ENCODE peak calls at places on chromosomes 11 and 22, in six cellular contexts. Q is CD8-positive, alpha-beta T cell; L is pancreas; V is heart right ventricle; N is psoas muscle; C is IMR-90. G is an unnamed sample.

GRCh38 chr11:19727246-19727645 is 14.6 kb downstream of the NAV2 start:
- DNase-seq in N (peak; percentile 60), C (peak; percentile 80), V (no peak), L (no peak), Q (no peak), G (no peak)

GRCh38 chr11:31779268-31779879 is 31.7 kb downstream of the PAX6 start:
- DNase-seq in L (no peak), V (no peak), C (peak; percentile 83), Q (no peak), N (no peak), G (no peak)

GRCh38 chr11:130653838-130654601 is 205.6 kb downstream of the ADAMTS15 start:
- DNase-seq in V (peak; percentile 85), L (no peak), C (peak; percentile 40), Q (no peak), N (peak; percentile 91), G (peak; percentile 86)

GRCh38 chr11:36155301-36155700 is 133.9 kb downstream of the COMMD9 start:
- DNase-seq in N (no peak), L (no peak), Q (no peak), V (no peak), C (no peak), G (peak; percentile 32)

GRCh38 chr11:128291835-128292234 is 295.5 kb downstream of the ETS1 start:
- DNase-seq in L (no peak), C (no peak), V (no peak), N (no peak), Q (peak; percentile 76), G (no peak)

GRCh38 chr11:27328602-27329001 is 34.4 kb downstream of the CCDC34 start:
- DNase-seq in V (no peak), L (no peak), C (no peak), N (no peak), Q (no peak), G (no peak)

GRCh38 chr22:37647928-37648327 is 8.5 kb downstream of the SH3BP1 start:
- DNase-seq in N (no peak), C (no peak), Q (no peak), V (no peak), L (peak; percentile 70), G (no peak)

GRCh38 chr11:69008774-69009440 is 4.1 kb downstream of the MRGPRF start:
- DNase-seq in N (peak; percentile 82), C (peak; percentile 99), V (peak; percentile 64), Q (no peak), L (peak; percentile 59), G (peak; percentile 73)

GRCh38 chr22:27682438-27682837 is 119.1 kb downstream of the MN1 start:
- DNase-seq in C (no peak), L (no peak), N (no peak), Q (no peak), V (no peak), G (no peak)

GRCh38 chr11:1336836-1337646 is 27.6 kb upstream of the TOLLIP start:
- DNase-seq in N (peak; percentile 83), L (peak; percentile 69), V (peak; percentile 62), C (no peak), Q (peak; percentile 40), G (peak; percentile 43)

GRCh38 chr22:38570841-38571364 is 920 bp upstream of the DMC1 start:
- DNase-seq in C (peak; percentile 17), N (peak; percentile 76), Q (peak; percentile 46), L (peak; percentile 62), V (peak; percentile 37), G (peak; percentile 26)

GRCh38 chr11:8262552-8263108 is 1.0 kb downstream of the LMO1 start:
- DNase-seq in C (peak; percentile 55), V (peak; percentile 50), N (peak; percentile 76), Q (no peak), L (peak; percentile 79), G (peak; percentile 37)

GRCh38 chr22:36898690-36899089 is 14.7 kb upstream of the CSF2RB start:
- DNase-seq in L (no peak), C (no peak), N (no peak), V (no peak), Q (no peak), G (no peak)

GRCh38 chr11:86064236-86064803 is 4.6 kb downstream of the PICALM start:
- DNase-seq in V (no peak), Q (no peak), C (peak; percentile 54), L (no peak), N (no peak), G (no peak)

GRCh38 chr22:19478086-19478392 is 954 bp downstream of the UFD1 start:
- DNase-seq in N (no peak), V (no peak), C (no peak), L (no peak), Q (no peak), G (no peak)

GRCh38 chr22:19480789-19481188 is 1.1 kb downstream of the CDC45 start:
- DNase-seq in V (no peak), C (no peak), L (no peak), N (no peak), Q (no peak), G (no peak)

GRCh38 chr22:19480173-19480568 is 451 bp downstream of the CDC45 start:
- DNase-seq in C (no peak), L (no peak), N (no peak), Q (no peak), V (no peak), G (no peak)

GRCh38 chr22:19478466-19479357 is at the start of gene UFD1:
- DNase-seq in N (peak; percentile 96), C (peak; percentile 81), L (peak; percentile 88), V (peak; percentile 86), Q (peak; percentile 77), G (peak; percentile 85)

DNA sequence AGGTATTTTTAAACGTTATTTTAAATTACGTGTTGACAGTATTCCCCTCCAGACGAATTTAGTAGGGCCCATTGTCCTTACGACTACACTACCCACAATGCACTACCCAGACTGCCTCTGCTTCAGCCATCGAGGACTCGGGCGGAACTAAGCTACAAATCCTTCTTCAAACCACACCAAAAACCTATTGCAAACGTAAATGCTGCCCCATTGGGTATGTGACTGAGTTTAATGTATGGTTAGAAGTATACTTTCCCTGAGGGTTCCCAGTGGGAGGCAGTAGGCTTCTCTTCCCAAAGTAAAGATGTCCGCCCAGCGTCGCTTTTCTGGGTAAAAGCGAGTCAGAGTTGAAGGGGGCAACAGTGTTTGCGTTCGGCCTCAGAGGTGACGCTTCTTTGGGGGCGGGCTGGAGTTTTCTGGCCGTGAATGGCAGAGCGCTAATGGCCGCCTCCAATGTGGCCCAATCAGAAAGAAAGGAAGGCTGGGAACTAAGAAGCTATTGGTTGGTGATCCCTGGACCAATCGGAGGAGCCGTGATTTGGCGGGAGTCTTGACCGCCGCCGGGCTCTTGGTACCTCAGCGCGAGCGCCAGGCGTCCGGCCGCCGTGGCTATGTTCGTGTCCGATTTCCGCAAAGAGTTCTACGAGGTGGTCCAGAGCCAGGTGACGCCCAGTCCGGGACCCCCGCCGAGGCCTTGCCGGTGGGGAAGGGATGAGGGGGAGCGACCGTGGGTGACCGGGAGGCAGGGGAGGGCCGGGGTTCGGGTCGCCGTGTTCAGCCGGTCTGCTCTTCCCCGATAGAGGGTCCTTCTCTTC is at the start of gene CDC45:
- DNase-seq in L (peak; percentile 88), C (peak; percentile 98), N (peak; percentile 98), V (peak; percentile 93), Q (peak; percentile 94), G (peak; percentile 96)
- H3K4me3 ChIP-seq in L (peak within 1 kb of the TSS; percentile 72), C (peak within 1 kb of the TSS; percentile 87), N (peak within 1 kb of the TSS; percentile 84), V (peak within 1 kb of the TSS; percentile 93), Q (peak within 1 kb of the TSS; percentile 69), G (peak within 1 kb of the TSS; percentile 90)

GRCh38 chr11:115409116-115409663 is 95.0 kb downstream of the CADM1 start:
- DNase-seq in C (no peak), L (no peak), Q (no peak), V (no peak), N (no peak), G (no peak)

GRCh38 chr11:115409691-115410220 is 94.5 kb downstream of the CADM1 start:
- DNase-seq in C (peak; percentile 48), L (no peak), V (no peak), N (no peak), Q (no peak), G (no peak)

GRCh38 chr11:115408036-115408911 is 95.9 kb downstream of the CADM1 start:
- DNase-seq in N (no peak), V (no peak), C (peak; percentile 44), Q (no peak), L (no peak), G (no peak)

GRCh38 chr11:115407496-115407895 is 96.7 kb downstream of the CADM1 start:
- DNase-seq in N (no peak), C (no peak), Q (no peak), L (no peak), V (no peak), G (no peak)

GRCh38 chr11:115411114-115411513 is 93.1 kb downstream of the CADM1 start:
- DNase-seq in V (no peak), N (no peak), C (no peak), Q (no peak), L (no peak), G (no peak)
- H3K4me1 ChIP-seq in V (peaks cover 7% of the 10 kb centered on the region), N (peaks cover 20% of the 10 kb centered on the region), C (peaks cover 3% of the 10 kb centered on the region), Q (no peaks in the 10 kb centered on the region), L (no peaks in the 10 kb centered on the region), G (peaks cover 28% of the 10 kb centered on the region)

GRCh38 chr11:55401011-55401410 is 33.2 kb downstream of the OR4A15 start:
- DNase-seq in V (no peak), N (no peak), Q (no peak), L (no peak), C (no peak), G (no peak)
- H3K27ac ChIP-seq in V (no peak overlapping the region), N (no peak overlapping the region), Q (no peak overlapping the region), L (no peak overlapping the region), C (no peak overlapping the region), G (no peak overlapping the region)

GRCh38 chr22:29308148-29308790 is 1.8 kb downstream of the GAS2L1 start:
- DNase-seq in C (no peak), N (peak; percentile 79), L (no peak), V (peak; percentile 50), Q (no peak), G (no peak)

GRCh38 chr22:29308791-29309262 is 2.4 kb downstream of the GAS2L1 start:
- DNase-seq in V (no peak), C (peak; percentile 65), L (no peak), Q (peak; percentile 34), N (no peak), G (no peak)

GRCh38 chr22:29310863-29311339 is 4.5 kb downstream of the GAS2L1 start:
- DNase-seq in N (peak; percentile 97), L (peak; percentile 94), Q (peak; percentile 40), V (peak; percentile 95), C (peak; percentile 96), G (peak; percentile 95)

GRCh38 chr22:29310065-29310862 is 3.8 kb downstream of the GAS2L1 start:
- DNase-seq in N (no peak), V (no peak), Q (no peak), C (no peak), L (no peak), G (no peak)

DNA sequence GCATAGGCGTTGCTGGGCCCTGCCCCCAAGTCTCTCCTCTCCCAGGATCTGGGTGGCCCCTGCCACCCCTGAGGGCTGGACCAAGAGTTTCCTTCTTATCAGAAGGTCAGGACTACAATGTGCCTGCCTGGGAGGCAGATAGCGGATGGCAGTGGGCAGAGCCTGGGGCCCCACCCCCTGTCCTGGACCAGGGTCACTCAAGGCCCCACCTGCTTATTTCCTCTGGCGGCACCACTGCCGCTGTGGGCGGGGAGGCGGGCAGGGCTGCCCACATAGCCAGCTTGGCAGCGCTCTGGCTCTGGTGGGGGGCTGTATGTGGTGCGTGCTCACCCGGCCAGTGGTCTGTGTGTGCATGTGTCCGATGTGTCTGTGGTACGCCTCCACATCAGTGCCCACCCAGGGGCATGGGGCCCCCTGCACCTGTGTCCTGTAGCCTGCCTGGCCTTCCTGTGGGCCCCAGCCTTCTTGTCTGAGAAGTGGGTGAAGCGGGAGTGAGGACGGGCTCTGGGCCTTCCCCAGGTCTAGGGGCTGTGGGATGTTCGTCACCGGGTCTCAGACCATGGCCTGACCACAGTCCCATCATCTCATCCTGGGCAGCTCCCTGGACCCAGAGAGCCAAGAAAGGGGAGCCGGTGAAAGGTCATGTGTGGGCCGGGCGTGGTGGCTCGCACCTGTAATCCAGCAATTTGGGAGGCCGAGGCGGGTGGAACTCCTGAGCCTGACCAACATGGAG is 3.0 kb downstream of the GAS2L1 start:
- DNase-seq in Q (no peak), L (peak; percentile 67), N (no peak), C (no peak), V (peak; percentile 79), G (peak; percentile 74)
- H3K4me3 ChIP-seq in Q (no peak overlapping the region), L (no peak overlapping the region), N (peak overlapping the region; percentile 92), C (no peak overlapping the region), V (peak overlapping the region; percentile 94), G (peak overlapping the region; percentile 94)